ENCODE peak calls at places on chromosomes 7 and 10, in six cellular contexts. One of them, this sample, is unnamed.

GRCh38 chr10:17075975-17076374 is 53.6 kb downstream of the CUBN start:
- DNase-seq in foreskin fibroblast: no peak
- DNase-seq in T-helper 22 cell: no peak
- DNase-seq in iris pigment epithelial cell: no peak
- DNase-seq in COR-L47: no peak
- DNase-seq in immature natural killer cell: no peak
- DNase-seq in this sample: no peak

GRCh38 chr7:15309891-15310290 is 251.9 kb downstream of the AGMO start:
- DNase-seq in foreskin fibroblast: peak; percentile 62
- DNase-seq in T-helper 22 cell: no peak
- DNase-seq in iris pigment epithelial cell: peak; percentile 31
- DNase-seq in COR-L47: no peak
- DNase-seq in immature natural killer cell: no peak
- DNase-seq in this sample: no peak

GRCh38 chr10:116654816-116655215 is 34.1 kb downstream of the PNLIPRP2 start:
- DNase-seq in foreskin fibroblast: no peak
- DNase-seq in T-helper 22 cell: no peak
- DNase-seq in iris pigment epithelial cell: no peak
- DNase-seq in COR-L47: no peak
- DNase-seq in immature natural killer cell: no peak
- DNase-seq in this sample: peak; percentile 33

GRCh38 chr7:46847126-46847525 is 734.8 kb downstream of the TNS3 start:
- DNase-seq in foreskin fibroblast: no peak
- DNase-seq in T-helper 22 cell: no peak
- DNase-seq in iris pigment epithelial cell: no peak
- DNase-seq in COR-L47: no peak
- DNase-seq in immature natural killer cell: no peak
- DNase-seq in this sample: no peak

GRCh38 chr7:131145770-131146169 is 181.9 kb upstream of the MKLN1 start:
- DNase-seq in foreskin fibroblast: no peak
- DNase-seq in T-helper 22 cell: no peak
- DNase-seq in iris pigment epithelial cell: no peak
- DNase-seq in COR-L47: no peak
- DNase-seq in immature natural killer cell: no peak
- DNase-seq in this sample: no peak

GRCh38 chr7:44541-44896 is 147.9 kb upstream of the FAM20C start:
- DNase-seq in foreskin fibroblast: no peak
- DNase-seq in T-helper 22 cell: no peak
- DNase-seq in iris pigment epithelial cell: no peak
- DNase-seq in COR-L47: no peak
- DNase-seq in immature natural killer cell: no peak
- DNase-seq in this sample: no peak

GRCh38 chr10:94859086-94859485 is 79.4 kb upstream of the CYP2C9 start:
- DNase-seq in foreskin fibroblast: no peak
- DNase-seq in T-helper 22 cell: no peak
- DNase-seq in iris pigment epithelial cell: no peak
- DNase-seq in COR-L47: no peak
- DNase-seq in immature natural killer cell: no peak
- DNase-seq in this sample: no peak

GRCh38 chr10:18261063-18261462 is 120.8 kb downstream of the CACNB2 start:
- DNase-seq in foreskin fibroblast: no peak
- DNase-seq in T-helper 22 cell: no peak
- DNase-seq in iris pigment epithelial cell: no peak
- DNase-seq in COR-L47: no peak
- DNase-seq in immature natural killer cell: no peak
- DNase-seq in this sample: no peak

GRCh38 chr7:135260930-135261721 is 27.5 kb downstream of the STRA8 start:
- DNase-seq in foreskin fibroblast: no peak
- DNase-seq in T-helper 22 cell: no peak
- DNase-seq in iris pigment epithelial cell: peak; percentile 7
- DNase-seq in COR-L47: no peak
- DNase-seq in immature natural killer cell: no peak
- DNase-seq in this sample: no peak

GRCh38 chr7:89681448-89681847 is 472.8 kb upstream of the STEAP1 start:
- DNase-seq in foreskin fibroblast: no peak
- DNase-seq in T-helper 22 cell: no peak
- DNase-seq in iris pigment epithelial cell: no peak
- DNase-seq in COR-L47: no peak
- DNase-seq in immature natural killer cell: no peak
- DNase-seq in this sample: no peak

GRCh38 chr7:28708033-28708451 is 250.1 kb downstream of the TRIL start:
- DNase-seq in foreskin fibroblast: peak; percentile 69
- DNase-seq in T-helper 22 cell: no peak
- DNase-seq in iris pigment epithelial cell: no peak
- DNase-seq in COR-L47: no peak
- DNase-seq in immature natural killer cell: no peak
- DNase-seq in this sample: no peak

GRCh38 chr7:51019231-51019844 is 236.6 kb upstream of the GRB10 start:
- DNase-seq in foreskin fibroblast: no peak
- DNase-seq in T-helper 22 cell: no peak
- DNase-seq in iris pigment epithelial cell: peak; percentile 93
- DNase-seq in COR-L47: no peak
- DNase-seq in immature natural killer cell: no peak
- DNase-seq in this sample: no peak

GRCh38 chr10:124943301-124944092 is 1.6 kb downstream of the ZRANB1 start:
- DNase-seq in foreskin fibroblast: peak; percentile 56
- DNase-seq in T-helper 22 cell: no peak
- DNase-seq in iris pigment epithelial cell: peak; percentile 94
- DNase-seq in COR-L47: no peak
- DNase-seq in immature natural killer cell: no peak
- DNase-seq in this sample: no peak

GRCh38 chr10:86658261-86658741 is 4.0 kb downstream of the OPN4 start:
- DNase-seq in foreskin fibroblast: no peak
- DNase-seq in T-helper 22 cell: no peak
- DNase-seq in iris pigment epithelial cell: no peak
- DNase-seq in COR-L47: no peak
- DNase-seq in immature natural killer cell: no peak
- DNase-seq in this sample: no peak

GRCh38 chr7:55120501-55121198 is 101.8 kb downstream of the EGFR start:
- DNase-seq in foreskin fibroblast: peak; percentile 70
- DNase-seq in T-helper 22 cell: no peak
- DNase-seq in iris pigment epithelial cell: peak; percentile 78
- DNase-seq in COR-L47: no peak
- DNase-seq in immature natural killer cell: no peak
- DNase-seq in this sample: no peak

GRCh38 chr10:317219-317868 is 182.1 kb downstream of the ZMYND11 start:
- DNase-seq in foreskin fibroblast: peak; percentile 77
- DNase-seq in T-helper 22 cell: no peak
- DNase-seq in iris pigment epithelial cell: no peak
- DNase-seq in COR-L47: no peak
- DNase-seq in immature natural killer cell: no peak
- DNase-seq in this sample: no peak

GRCh38 chr10:84548869-84549268 is 220.5 kb downstream of the CCSER2 start:
- DNase-seq in foreskin fibroblast: no peak
- DNase-seq in T-helper 22 cell: no peak
- DNase-seq in iris pigment epithelial cell: no peak
- DNase-seq in COR-L47: no peak
- DNase-seq in immature natural killer cell: no peak
- DNase-seq in this sample: no peak

GRCh38 chr10:126080879-126081331 is 184.5 kb downstream of the FANK1 start:
- DNase-seq in foreskin fibroblast: no peak
- DNase-seq in T-helper 22 cell: no peak
- DNase-seq in iris pigment epithelial cell: peak; percentile 38
- DNase-seq in COR-L47: no peak
- DNase-seq in immature natural killer cell: no peak
- DNase-seq in this sample: no peak

GRCh38 chr7:3597243-3597642 is 296.2 kb downstream of the SDK1 start:
- DNase-seq in foreskin fibroblast: no peak
- DNase-seq in T-helper 22 cell: no peak
- DNase-seq in iris pigment epithelial cell: no peak
- DNase-seq in COR-L47: no peak
- DNase-seq in immature natural killer cell: no peak
- DNase-seq in this sample: no peak

GRCh38 chr7:2313450-2314208 is 612 bp downstream of the SNX8 start:
- DNase-seq in foreskin fibroblast: no peak
- DNase-seq in T-helper 22 cell: no peak
- DNase-seq in iris pigment epithelial cell: no peak
- DNase-seq in COR-L47: no peak
- DNase-seq in immature natural killer cell: no peak
- DNase-seq in this sample: no peak

GRCh38 chr7:11427686-11428273 is 404.2 kb downstream of the THSD7A start:
- DNase-seq in foreskin fibroblast: peak; percentile 45
- DNase-seq in T-helper 22 cell: no peak
- DNase-seq in iris pigment epithelial cell: peak; percentile 77
- DNase-seq in COR-L47: peak; percentile 61
- DNase-seq in immature natural killer cell: no peak
- DNase-seq in this sample: no peak

GRCh38 chr10:30786131-30786530 is 156.6 kb upstream of the LYZL2 start:
- DNase-seq in foreskin fibroblast: peak; percentile 83
- DNase-seq in T-helper 22 cell: no peak
- DNase-seq in iris pigment epithelial cell: peak; percentile 35
- DNase-seq in COR-L47: no peak
- DNase-seq in immature natural killer cell: no peak
- DNase-seq in this sample: no peak